ENCODE peak calls at places on chromosomes 4 and X, in six cellular contexts. H, T, A, V, D and J are unnamed samples.

GRCh38 chr4:3318561-3319021 is 25.8 kb downstream of the RGS12 start:
- DNase-seq in H (no peak), T (peak), A (no peak), V (no peak), D (peak), J (no peak)

GRCh38 chrX:153055827-153056748 is at the start of gene PNMA3:
- DNase-seq in H (no peak), T (no peak), A (no peak), V (no peak), D (no peak), J (no peak)

GRCh38 chr4:40055873-40056721 is 553 bp upstream of the N4BP2 start:
- DNase-seq in H (peak), T (peak), A (no peak), V (peak), D (peak), J (peak)

GRCh38 chrX:17848545-17849265 is 12.4 kb downstream of the RAI2 start:
- DNase-seq in H (no peak), T (no peak), A (no peak), V (no peak), D (no peak), J (no peak)

GRCh38 chr4:4267981-4268380 is 20.0 kb upstream of the TMEM128 start:
- DNase-seq in H (no peak), T (no peak), A (no peak), V (peak), D (no peak), J (peak)

GRCh38 chrX:68995386-68995779 is 166.6 kb downstream of the EFNB1 start:
- DNase-seq in H (peak), T (no peak), A (no peak), V (no peak), D (peak), J (no peak)

GRCh38 chrX:153974003-153974725 is 1.6 kb downstream of the TMEM187 start:
- DNase-seq in H (peak), T (no peak), A (no peak), V (no peak), D (peak), J (no peak)

GRCh38 chrX:3262906-3263305 is 83.5 kb downstream of the MXRA5 start:
- DNase-seq in H (no peak), T (no peak), A (peak), V (peak), D (no peak), J (peak)

GRCh38 chr4:185066179-185066578 is 47.9 kb downstream of the HELT start:
- DNase-seq in H (no peak), T (no peak), A (no peak), V (no peak), D (no peak), J (no peak)

GRCh38 chr4:74886490-74886889 is 46.4 kb upstream of the PARM1 start:
- DNase-seq in H (no peak), T (no peak), A (no peak), V (peak), D (no peak), J (no peak)

GRCh38 chr4:13544556-13545393 is 467 bp upstream of the NKX3-2 start:
- DNase-seq in H (peak), T (peak), A (peak), V (peak), D (no peak), J (peak)

GRCh38 chrX:18789916-18790315 is 82.5 kb downstream of the PPEF1 start:
- DNase-seq in H (no peak), T (no peak), A (no peak), V (no peak), D (no peak), J (no peak)

GRCh38 chr4:16721618-16722291 is 176.7 kb downstream of the LDB2 start:
- DNase-seq in H (no peak), T (no peak), A (no peak), V (peak), D (no peak), J (peak)

GRCh38 chr4:102449751-102450352 is 51.3 kb upstream of the NFKB1 start:
- DNase-seq in H (no peak), T (no peak), A (peak), V (peak), D (no peak), J (peak)

GRCh38 chrX:108558217-108558616 is 118.6 kb downstream of the COL4A5 start:
- DNase-seq in H (no peak), T (no peak), A (no peak), V (peak), D (no peak), J (no peak)

GRCh38 chr4:71415491-71415890 is 76.7 kb downstream of the SLC4A4 start:
- DNase-seq in H (no peak), T (no peak), A (no peak), V (peak), D (no peak), J (peak)

GRCh38 chr4:163382178-163382869 is 38.6 kb downstream of the NPY5R start:
- DNase-seq in H (no peak), T (no peak), A (no peak), V (no peak), D (no peak), J (no peak)

GRCh38 chr4:60485279-60485678 is 714.8 kb upstream of the ADGRL3 start:
- DNase-seq in H (no peak), T (no peak), A (no peak), V (no peak), D (no peak), J (no peak)

GRCh38 chr4:83618431-83618830 is 82.5 kb downstream of the GPAT3 start:
- DNase-seq in H (no peak), T (no peak), A (peak), V (peak), D (no peak), J (peak)

GRCh38 chrX:42027367-42028025 is 104.1 kb upstream of the CASK start:
- DNase-seq in H (no peak), T (no peak), A (no peak), V (no peak), D (no peak), J (no peak)

GRCh38 chr4:108315699-108316098 is 147.0 kb upstream of the LEF1 start:
- DNase-seq in H (no peak), T (no peak), A (no peak), V (no peak), D (no peak), J (no peak)

GRCh38 chr4:88765729-88766128 is 68.1 kb upstream of the NAP1L5 start:
- DNase-seq in H (no peak), T (peak), A (no peak), V (peak), D (peak), J (peak)

GRCh38 chr4:25098964-25099843 is 61.0 kb downstream of the SEPSECS start:
- DNase-seq in H (peak), T (peak), A (no peak), V (peak), D (no peak), J (peak)

GRCh38 chrX:18354369-18355329 is at the start of gene SCML2:
- DNase-seq in H (no peak), T (no peak), A (no peak), V (peak), D (no peak), J (peak)

GRCh38 chr4:27985522-27985921 is 1124.9 kb downstream of the STIM2 start:
- DNase-seq in H (no peak), T (no peak), A (no peak), V (no peak), D (no peak), J (no peak)

GRCh38 chrX:821311-822178 is 191.0 kb downstream of the SHOX start:
- DNase-seq in H (no peak), T (no peak), A (no peak), V (no peak), D (no peak), J (no peak)

GRCh38 chr4:185625503-185625902 is 90.2 kb upstream of the PDLIM3 start:
- DNase-seq in H (no peak), T (no peak), A (no peak), V (no peak), D (no peak), J (no peak)

GRCh38 chr4:140243345-140243753 is 89.4 kb upstream of the MAML3 start:
- DNase-seq in H (no peak), T (no peak), A (no peak), V (no peak), D (no peak), J (no peak)

GRCh38 chrX:71159335-71159734 is 14.7 kb downstream of the NLGN3 start:
- DNase-seq in H (no peak), T (no peak), A (no peak), V (no peak), D (no peak), J (no peak)

GRCh38 chr4:85510632-85510984 is 35.7 kb downstream of the ARHGAP24 start:
- DNase-seq in H (no peak), T (no peak), A (no peak), V (no peak), D (no peak), J (no peak)

GRCh38 chr4:52052475-52052780 is 1.3 kb downstream of the SPATA18 start:
- DNase-seq in H (no peak), T (no peak), A (no peak), V (peak), D (peak), J (no peak)

GRCh38 chrX:110667706-110668105 is 127.9 kb downstream of the CHRDL1 start:
- DNase-seq in H (no peak), T (no peak), A (no peak), V (peak), D (no peak), J (no peak)

GRCh38 chr4:6019316-6020263 is 1.4 kb upstream of the C4orf50 start:
- DNase-seq in H (no peak), T (no peak), A (peak), V (peak), D (no peak), J (peak)

DNA sequence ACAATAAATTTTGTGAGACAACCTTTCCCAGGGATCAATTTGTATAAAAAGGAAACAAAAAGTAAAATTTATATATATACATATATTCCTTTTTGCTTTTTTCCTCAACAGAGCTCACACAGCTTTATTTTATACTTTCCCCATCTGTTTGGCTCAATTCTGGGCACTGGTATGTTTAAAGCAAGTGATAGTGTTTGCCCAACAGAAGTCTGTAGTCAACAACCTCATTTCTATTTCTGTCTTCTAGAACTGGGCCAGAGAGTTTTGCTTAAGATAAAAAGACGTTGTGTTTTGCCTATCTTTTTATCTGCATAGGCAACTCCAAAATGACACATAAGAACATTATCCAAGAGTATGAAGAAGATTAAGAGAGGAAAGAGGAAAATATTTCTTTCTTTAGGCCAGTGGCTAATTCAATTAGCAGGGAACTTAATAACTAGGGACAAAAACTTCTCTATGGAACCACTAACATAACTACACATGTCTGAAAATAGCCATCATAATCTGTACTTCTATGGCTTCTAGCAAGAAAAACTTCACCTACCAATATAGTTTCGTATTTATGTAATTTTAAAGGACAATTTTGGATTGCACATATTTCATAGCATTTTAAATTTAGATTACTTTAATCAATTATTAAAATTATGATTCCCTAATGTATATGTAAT is 1300.5 kb downstream of the ARAP2 start:
- DNase-seq in H (no peak), T (no peak), A (no peak), V (no peak), D (no peak), J (no peak)
- TF ChIP-seq CTCF in H (no peak), T (no peak), A (no peak), V (no peak), D (no peak), J (no peak)

GRCh38 chr4:89954906-89955305 is 60.3 kb downstream of the MMRN1 start:
- DNase-seq in H (no peak), T (no peak), A (no peak), V (no peak), D (no peak), J (no peak)

GRCh38 chr4:89952458-89952857 is 57.8 kb downstream of the MMRN1 start:
- DNase-seq in H (no peak), T (no peak), A (no peak), V (no peak), D (no peak), J (no peak)

DNA sequence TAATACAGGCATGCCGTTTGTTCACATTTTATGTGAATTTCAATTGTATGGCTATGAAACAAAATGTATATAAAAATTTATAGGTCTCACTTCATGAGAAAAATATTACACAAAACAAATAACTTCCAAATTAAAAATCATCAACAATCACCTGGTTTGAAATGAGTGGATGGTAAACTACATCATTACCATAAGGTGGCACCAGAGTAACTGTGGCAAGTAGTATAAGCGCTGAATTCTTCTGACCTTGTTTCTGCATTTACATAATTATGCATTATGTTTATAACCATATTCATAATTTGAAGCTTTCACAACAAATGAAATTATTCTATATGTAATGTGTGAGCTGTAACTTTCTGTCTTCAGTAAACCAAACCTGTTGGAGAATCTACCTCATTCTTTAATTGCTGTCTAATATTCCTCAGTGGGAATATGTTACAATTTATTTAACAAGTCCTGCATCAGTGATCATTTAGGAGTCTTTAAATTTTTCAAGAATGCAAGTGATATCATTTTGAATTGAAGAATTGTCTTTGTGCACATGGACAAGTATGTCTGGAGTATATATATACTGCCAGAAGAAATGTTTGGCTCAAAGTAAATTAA is 55.2 kb downstream of the MMRN1 start:
- DNase-seq in H (no peak), T (no peak), A (no peak), V (no peak), D (no peak), J (no peak)
- TF ChIP-seq CTCF in H (no peak), T (no peak), A (peak), V (peak), D (no peak), J (no peak)

GRCh38 chrX:133177202-133177601 is 41.0 kb downstream of the TFDP3 start:
- DNase-seq in H (no peak), T (no peak), A (no peak), V (no peak), D (no peak), J (no peak)

DNA sequence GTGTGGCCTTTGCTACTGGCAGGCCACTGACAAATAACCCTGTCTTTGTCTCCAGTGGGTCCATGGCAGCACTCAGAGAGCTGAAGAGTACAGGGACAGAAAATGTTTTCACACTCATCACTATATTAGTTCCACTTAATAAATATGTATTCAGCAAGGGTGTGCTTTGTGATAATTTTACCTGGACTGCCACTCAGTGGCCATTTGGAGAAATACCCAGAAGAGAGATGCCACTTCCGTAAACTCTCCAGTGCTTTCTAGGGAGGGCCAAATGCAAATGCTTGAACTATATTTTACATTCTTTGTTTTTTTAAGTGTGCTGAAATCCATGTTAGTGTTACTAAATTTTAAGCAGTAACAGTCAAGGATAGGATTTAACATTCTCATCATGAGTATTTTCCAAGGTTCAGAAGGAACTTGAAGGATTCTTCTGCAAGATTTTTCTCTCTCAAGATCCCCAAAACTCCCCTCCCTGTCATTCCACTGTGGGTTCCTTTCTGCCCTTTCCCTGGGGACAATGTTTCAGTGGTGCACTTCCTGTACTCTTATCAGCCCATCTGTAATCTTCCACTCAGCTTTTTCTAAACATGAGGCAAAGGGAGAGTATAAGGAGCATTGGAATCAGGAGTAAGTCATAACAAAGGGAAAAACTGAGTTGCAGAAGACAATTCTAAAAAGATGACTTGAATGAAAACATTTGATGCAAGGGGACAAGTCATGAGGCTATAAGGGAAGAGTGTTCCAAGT is 46.0 kb downstream of the TFDP3 start:
- DNase-seq in H (no peak), T (no peak), A (peak), V (no peak), D (no peak), J (peak)
- TF ChIP-seq CTCF in H (no peak), T (peak), A (peak), V (peak), D (no peak), J (peak)

GRCh38 chrX:85630901-85631300 is 251.4 kb upstream of the POF1B start:
- DNase-seq in H (no peak), T (no peak), A (no peak), V (no peak), D (no peak), J (no peak)

GRCh38 chrX:85622635-85623034 is 243.2 kb upstream of the POF1B start:
- DNase-seq in H (no peak), T (no peak), A (no peak), V (no peak), D (no peak), J (no peak)

DNA sequence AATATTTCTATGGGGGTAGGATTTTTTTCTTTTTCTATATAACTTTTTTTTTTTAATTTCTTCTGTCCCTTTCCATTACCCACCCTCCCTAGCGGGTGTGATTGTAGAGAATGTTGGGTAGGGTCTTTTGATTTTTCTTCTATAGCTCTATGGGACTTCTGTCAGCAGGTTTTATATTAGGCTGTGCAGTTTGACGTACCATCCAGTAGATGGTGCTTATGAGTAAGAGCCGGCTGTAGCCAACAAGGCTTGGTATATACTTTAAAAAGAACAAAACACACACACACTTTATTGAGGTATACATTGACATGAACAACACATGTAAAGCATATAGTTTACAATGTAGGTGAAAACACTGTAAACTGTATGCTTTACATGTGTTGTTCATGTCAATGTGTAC is 247.9 kb upstream of the POF1B start:
- DNase-seq in H (no peak), T (no peak), A (no peak), V (no peak), D (no peak), J (no peak)
- TF ChIP-seq CTCF in H (no peak), T (no peak), A (no peak), V (no peak), D (no peak), J (peak)

GRCh38 chr4:154024097-154024496 is 235.2 kb upstream of the SFRP2 start:
- DNase-seq in H (no peak), T (no peak), A (no peak), V (no peak), D (no peak), J (no peak)
- TF ChIP-seq CTCF in H (no peak), T (no peak), A (peak), V (peak), D (no peak), J (peak)

GRCh38 chr4:157121396-157121795 is 45.4 kb downstream of the GLRB start:
- DNase-seq in H (no peak), T (no peak), A (no peak), V (peak), D (no peak), J (no peak)
- TF ChIP-seq CTCF in H (no peak), T (no peak), A (no peak), V (no peak), D (no peak), J (no peak)

DNA sequence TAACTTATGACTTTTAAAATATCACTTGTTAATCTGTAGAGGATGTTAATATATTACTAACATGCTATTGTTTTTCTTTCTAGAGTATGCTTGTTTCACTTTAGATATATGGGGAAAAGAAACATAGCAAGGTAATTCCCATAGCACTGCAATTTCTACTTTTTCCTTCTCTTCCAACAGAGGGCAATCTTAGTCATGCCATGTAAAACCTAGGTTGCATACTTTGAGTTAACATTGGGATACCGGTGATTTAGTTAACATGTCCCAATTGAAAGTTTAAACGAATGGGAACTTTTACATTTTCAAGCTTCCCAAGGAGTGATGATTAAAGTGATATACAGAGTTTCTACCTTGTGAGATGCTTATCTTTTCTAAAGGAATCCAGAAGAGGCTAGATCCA is 89.4 kb upstream of the IL13RA1 start:
- DNase-seq in H (no peak), T (no peak), A (no peak), V (no peak), D (no peak), J (no peak)
- TF ChIP-seq CTCF in H (no peak), T (no peak), A (peak), V (peak), D (no peak), J (no peak)